ENCODE peak calls at places on chromosomes 6 and 20, in four cellular contexts. J, R, E and T are unnamed samples.

GRCh38 chr6:25232478-25232877 is 46.7 kb upstream of the CARMIL1 start:
- DNase-seq in J (no peak), R (no peak), E (no peak), T (no peak)

GRCh38 chr6:67887747-67888545 is 747.1 kb upstream of the ADGRB3 start:
- DNase-seq in J (no peak), R (no peak), E (no peak), T (peak; percentile 68)

GRCh38 chr20:18657575-18657974 is 69.7 kb downstream of the DTD1 start:
- DNase-seq in J (no peak), R (no peak), E (no peak), T (no peak)

GRCh38 chr6:13717787-13718458 is 6.3 kb upstream of the RANBP9 start:
- DNase-seq in J (no peak), R (no peak), E (no peak), T (no peak)

GRCh38 chr6:113495521-113495920 is 361.6 kb upstream of the MARCKS start:
- DNase-seq in J (no peak), R (no peak), E (no peak), T (no peak)

GRCh38 chr6:29976588-29977424 is 34.5 kb downstream of the HLA-A start:
- DNase-seq in J (peak; percentile 77), R (no peak), E (peak; percentile 13), T (peak; percentile 73)

GRCh38 chr6:99019341-99019740 is 71.6 kb upstream of the FBXL4 start:
- DNase-seq in J (no peak), R (no peak), E (no peak), T (no peak)

GRCh38 chr6:16409531-16410441 is 171.4 kb downstream of the GMPR start:
- DNase-seq in J (peak; percentile 45), R (peak; percentile 21), E (no peak), T (peak; percentile 77)

GRCh38 chr20:23568320-23569011 is at the start of gene CST9L:
- DNase-seq in J (no peak), R (no peak), E (no peak), T (no peak)

GRCh38 chr6:158488065-158488464 is 71.8 kb upstream of the TMEM181 start:
- DNase-seq in J (no peak), R (no peak), E (no peak), T (no peak)

GRCh38 chr6:5036309-5036708 is 32.5 kb upstream of the RPP40 start:
- DNase-seq in J (peak; percentile 64), R (no peak), E (no peak), T (peak; percentile 34)

GRCh38 chr20:48282591-48283228 is 497.4 kb upstream of the SULF2 start:
- DNase-seq in J (peak; percentile 35), R (no peak), E (no peak), T (peak; percentile 78)

GRCh38 chr6:113570176-113570575 is 287.0 kb upstream of the MARCKS start:
- DNase-seq in J (no peak), R (no peak), E (no peak), T (no peak)

GRCh38 chr6:108080010-108080780 is 5.7 kb upstream of the OSTM1 start:
- DNase-seq in J (no peak), R (peak; percentile 31), E (no peak), T (no peak)

GRCh38 chr6:11785953-11786579 is 7.5 kb upstream of the ADTRP start:
- DNase-seq in J (no peak), R (no peak), E (peak; percentile 93), T (no peak)

GRCh38 chr6:15312500-15312899 is 66.6 kb downstream of the JARID2 start:
- DNase-seq in J (no peak), R (no peak), E (no peak), T (no peak)

GRCh38 chr6:18076231-18076630 is 46.2 kb downstream of the NHLRC1 start:
- DNase-seq in J (no peak), R (no peak), E (no peak), T (no peak)

GRCh38 chr6:3421763-3422456 is 34.9 kb downstream of the SLC22A23 start:
- DNase-seq in J (no peak), R (no peak), E (peak; percentile 21), T (peak; percentile 40)

DNA sequence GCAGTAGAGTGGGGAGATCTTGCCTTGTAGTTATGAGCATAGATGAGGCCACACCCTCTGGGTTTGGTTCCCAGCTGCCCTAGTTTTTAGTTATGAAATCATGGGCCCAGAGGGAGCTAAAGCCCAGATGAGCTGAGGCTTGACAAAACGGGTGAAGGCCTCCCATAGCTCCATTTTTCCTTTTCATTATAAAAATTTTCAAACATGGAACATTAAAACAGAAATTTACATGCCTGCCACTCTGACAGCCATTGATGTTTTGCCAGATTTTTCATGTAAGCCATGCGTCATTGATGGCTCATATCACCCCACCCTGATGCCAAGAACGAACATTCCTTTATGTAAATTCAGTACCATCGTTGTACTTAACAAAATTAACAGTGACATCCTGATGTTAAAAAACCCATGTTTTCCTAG is 67.9 kb downstream of the IGF2R start:
- DNase-seq in J (no peak), R (no peak), E (no peak), T (no peak)
- TF ChIP-seq BRCA1 in J (no peak), R (no peak), E (no peak), T (no peak)

GRCh38 chr20:7459123-7459522 is 481.1 kb downstream of the HAO1 start:
- DNase-seq in J (no peak), R (no peak), E (no peak), T (no peak)
- TF ChIP-seq BRCA1 in J (no peak), R (no peak), E (no peak), T (no peak)

GRCh38 chr20:44056010-44056698 is 130.8 kb downstream of the JPH2 start:
- DNase-seq in J (peak; percentile 61), R (peak; percentile 29), E (no peak), T (no peak)
- TF ChIP-seq BRCA1 in J (no peak), R (no peak), E (no peak), T (no peak)

GRCh38 chr6:44047801-44048200 is 79.5 kb downstream of the MRPL14 start:
- DNase-seq in J (no peak), R (no peak), E (no peak), T (no peak)

GRCh38 chr6:44048277-44048676 is 79.0 kb downstream of the MRPL14 start:
- DNase-seq in J (no peak), R (no peak), E (no peak), T (no peak)

GRCh38 chr6:44049989-44050871 is 77.0 kb downstream of the MRPL14 start:
- DNase-seq in J (no peak), R (no peak), E (no peak), T (no peak)

GRCh38 chr6:44050872-44051421 is 76.3 kb downstream of the MRPL14 start:
- DNase-seq in J (no peak), R (no peak), E (no peak), T (no peak)

GRCh38 chr6:44049163-44049988 is 77.9 kb downstream of the MRPL14 start:
- DNase-seq in J (no peak), R (no peak), E (no peak), T (no peak)
- TF ChIP-seq BRCA1 in J (no peak), R (no peak), E (no peak), T (no peak)

GRCh38 chr6:49415358-49415757 is 47.7 kb downstream of the MMUT start:
- DNase-seq in J (no peak), R (no peak), E (no peak), T (no peak)
- TF ChIP-seq BRCA1 in J (no peak), R (no peak), E (no peak), T (no peak)

GRCh38 chr6:166602928-166603690 is 16.6 kb upstream of the RAMACL start:
- DNase-seq in J (no peak), R (no peak), E (no peak), T (no peak)

GRCh38 chr6:166600932-166601331 is 14.5 kb upstream of the RAMACL start:
- DNase-seq in J (no peak), R (no peak), E (no peak), T (no peak)

GRCh38 chr6:166599158-166599557 is 12.7 kb upstream of the RAMACL start:
- DNase-seq in J (no peak), R (no peak), E (no peak), T (no peak)

GRCh38 chr6:166604328-166604727 is 17.9 kb upstream of the RAMACL start:
- DNase-seq in J (no peak), R (no peak), E (no peak), T (no peak)

DNA sequence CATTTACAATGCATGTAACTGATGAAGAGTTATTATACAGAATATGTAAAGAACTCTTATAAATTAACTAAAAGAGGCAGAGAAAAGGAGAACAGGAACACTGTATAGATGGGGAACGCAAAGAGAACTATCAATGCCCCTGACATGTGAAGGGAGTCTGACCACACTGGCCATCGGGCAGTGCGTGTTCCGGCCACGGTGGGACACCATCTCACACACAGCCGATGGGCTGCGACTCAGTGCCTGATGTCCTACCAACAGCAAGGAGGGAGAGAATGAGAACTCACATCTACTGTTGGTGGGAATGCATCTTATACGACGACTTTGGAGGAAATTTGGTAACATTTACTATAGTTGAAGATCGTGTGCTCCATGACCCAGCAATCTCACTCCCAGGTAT is 15.5 kb upstream of the RAMACL start:
- DNase-seq in J (no peak), R (no peak), E (no peak), T (no peak)
- TF ChIP-seq BRCA1 in J (no peak), R (no peak), E (no peak), T (no peak)